ENCODE peak calls at places on chromosomes 11 and 22, in four cellular contexts. One of them, this sample, is unnamed.

GRCh38 chr11:66013762-66014100 is 1.9 kb downstream of the CST6 start:
- DNase-seq in fibroblast of villous mesenchyme: no peak
- DNase-seq in MG63: no peak
- DNase-seq in hippocampal formation: no peak
- DNase-seq in this sample: no peak

GRCh38 chr22:47251911-47252310 is 489.5 kb downstream of the TBC1D22A start:
- DNase-seq in hippocampal formation: no peak
- DNase-seq in MG63: no peak
- DNase-seq in fibroblast of villous mesenchyme: no peak
- DNase-seq in this sample: no peak

GRCh38 chr22:20430101-20430640 is 7.5 kb downstream of the SCARF2 start:
- DNase-seq in fibroblast of villous mesenchyme: no peak
- DNase-seq in hippocampal formation: no peak
- DNase-seq in MG63: no peak
- DNase-seq in this sample: no peak

GRCh38 chr11:8080674-8081590 is at the start of gene TUB:
- DNase-seq in fibroblast of villous mesenchyme: peak
- DNase-seq in hippocampal formation: no peak
- DNase-seq in MG63: peak
- DNase-seq in this sample: no peak

GRCh38 chr11:35308157-35308556 is 111.2 kb downstream of the SLC1A2 start:
- DNase-seq in fibroblast of villous mesenchyme: peak
- DNase-seq in hippocampal formation: no peak
- DNase-seq in MG63: no peak
- DNase-seq in this sample: no peak

GRCh38 chr11:68798221-68798813 is 43.4 kb downstream of the CPT1A start:
- DNase-seq in MG63: no peak
- DNase-seq in fibroblast of villous mesenchyme: peak
- DNase-seq in hippocampal formation: no peak
- DNase-seq in this sample: peak

GRCh38 chr11:92226331-92227232 is 2.0 kb downstream of the FAT3 start:
- DNase-seq in fibroblast of villous mesenchyme: peak
- DNase-seq in hippocampal formation: no peak
- DNase-seq in MG63: no peak
- DNase-seq in this sample: no peak

GRCh38 chr11:1453611-1454386 is 32.8 kb downstream of the MOB2 start:
- DNase-seq in fibroblast of villous mesenchyme: no peak
- DNase-seq in MG63: no peak
- DNase-seq in hippocampal formation: no peak
- DNase-seq in this sample: peak

GRCh38 chr11:2137202-2138071 is 1.8 kb downstream of the IGF2 start:
- DNase-seq in MG63: peak
- DNase-seq in fibroblast of villous mesenchyme: peak
- DNase-seq in hippocampal formation: no peak
- DNase-seq in this sample: no peak

GRCh38 chr11:80285076-80285790 is 844.4 kb upstream of the TENM4 start:
- DNase-seq in MG63: no peak
- DNase-seq in fibroblast of villous mesenchyme: no peak
- DNase-seq in hippocampal formation: no peak
- DNase-seq in this sample: no peak

GRCh38 chr11:2886191-2886894 is 768 bp upstream of the CDKN1C start:
- DNase-seq in MG63: no peak
- DNase-seq in hippocampal formation: no peak
- DNase-seq in fibroblast of villous mesenchyme: peak
- DNase-seq in this sample: peak

GRCh38 chr22:29872145-29872893 is 10.7 kb upstream of the MTMR3 start:
- DNase-seq in fibroblast of villous mesenchyme: no peak
- DNase-seq in hippocampal formation: no peak
- DNase-seq in MG63: no peak
- DNase-seq in this sample: no peak

GRCh38 chr11:80617156-80617555 is 1176.3 kb upstream of the TENM4 start:
- DNase-seq in fibroblast of villous mesenchyme: no peak
- DNase-seq in hippocampal formation: no peak
- DNase-seq in MG63: no peak
- DNase-seq in this sample: no peak

GRCh38 chr11:82174610-82175009 is 559.1 kb downstream of the FAM181B start:
- DNase-seq in hippocampal formation: no peak
- DNase-seq in MG63: no peak
- DNase-seq in fibroblast of villous mesenchyme: no peak
- DNase-seq in this sample: no peak

GRCh38 chr11:46427364-46427763 is 35.8 kb upstream of the CHRM4 start:
- DNase-seq in MG63: no peak
- DNase-seq in hippocampal formation: no peak
- DNase-seq in fibroblast of villous mesenchyme: no peak
- DNase-seq in this sample: no peak

GRCh38 chr11:5674391-5674790 is 10.5 kb downstream of the TRIM5 start:
- DNase-seq in hippocampal formation: no peak
- DNase-seq in MG63: no peak
- DNase-seq in fibroblast of villous mesenchyme: no peak
- DNase-seq in this sample: no peak

GRCh38 chr11:72229925-72230763 is 5.6 kb downstream of the INPPL1 start:
- DNase-seq in MG63: no peak
- DNase-seq in fibroblast of villous mesenchyme: no peak
- DNase-seq in hippocampal formation: no peak
- DNase-seq in this sample: no peak

GRCh38 chr11:10533323-10533722 is 7.7 kb downstream of the RNF141 start:
- DNase-seq in hippocampal formation: no peak
- DNase-seq in fibroblast of villous mesenchyme: no peak
- DNase-seq in MG63: no peak
- DNase-seq in this sample: no peak

GRCh38 chr11:30990625-30991348 is 378.8 kb downstream of the DCDC1 start:
- DNase-seq in hippocampal formation: no peak
- DNase-seq in fibroblast of villous mesenchyme: no peak
- DNase-seq in MG63: no peak
- DNase-seq in this sample: no peak

GRCh38 chr11:120912504-120912903 is 111.4 kb upstream of the TBCEL start:
- DNase-seq in MG63: no peak
- DNase-seq in hippocampal formation: peak
- DNase-seq in fibroblast of villous mesenchyme: peak
- DNase-seq in this sample: peak

GRCh38 chr22:37331811-37332536 is 49.7 kb downstream of the CYTH4 start:
- DNase-seq in fibroblast of villous mesenchyme: no peak
- DNase-seq in hippocampal formation: no peak
- DNase-seq in MG63: no peak
- DNase-seq in this sample: peak

GRCh38 chr11:102306048-102306575 is 11.2 kb upstream of the BIRC3 start:
- DNase-seq in MG63: peak
- DNase-seq in fibroblast of villous mesenchyme: no peak
- DNase-seq in hippocampal formation: peak
- DNase-seq in this sample: no peak

GRCh38 chr11:75184757-75185156 is 33.9 kb downstream of the SLCO2B1 start:
- DNase-seq in MG63: no peak
- DNase-seq in fibroblast of villous mesenchyme: no peak
- DNase-seq in hippocampal formation: no peak
- DNase-seq in this sample: no peak

GRCh38 chr22:46810856-46811786 is 48.7 kb downstream of the TBC1D22A start:
- DNase-seq in hippocampal formation: no peak
- DNase-seq in MG63: no peak
- DNase-seq in fibroblast of villous mesenchyme: no peak
- DNase-seq in this sample: no peak

GRCh38 chr11:69449320-69450063 is 32.0 kb upstream of the LINC01488 start:
- DNase-seq in hippocampal formation: no peak
- DNase-seq in fibroblast of villous mesenchyme: peak
- DNase-seq in MG63: no peak
- DNase-seq in this sample: no peak

GRCh38 chr22:48666620-48667019 is 1161.1 kb downstream of the BRD1 start:
- DNase-seq in MG63: no peak
- DNase-seq in fibroblast of villous mesenchyme: no peak
- DNase-seq in hippocampal formation: no peak
- DNase-seq in this sample: no peak

GRCh38 chr22:44211256-44211945 is 30.7 kb downstream of the PARVG start:
- DNase-seq in MG63: no peak
- DNase-seq in hippocampal formation: no peak
- DNase-seq in fibroblast of villous mesenchyme: no peak
- DNase-seq in this sample: no peak

GRCh38 chr11:72607496-72607895 is 66.7 kb downstream of the PDE2A start:
- DNase-seq in fibroblast of villous mesenchyme: no peak
- DNase-seq in MG63: no peak
- DNase-seq in hippocampal formation: no peak
- DNase-seq in this sample: no peak

GRCh38 chr11:44029507-44029845 is 18.3 kb upstream of the ACCSL start:
- DNase-seq in fibroblast of villous mesenchyme: no peak
- DNase-seq in hippocampal formation: no peak
- DNase-seq in MG63: no peak
- DNase-seq in this sample: no peak

GRCh38 chr11:3723014-3723708 is 52.0 kb upstream of the CHRNA10 start:
- DNase-seq in hippocampal formation: no peak
- DNase-seq in fibroblast of villous mesenchyme: peak
- DNase-seq in MG63: peak
- DNase-seq in this sample: no peak

GRCh38 chr22:20464096-20464614 is 26.5 kb upstream of the SCARF2 start:
- DNase-seq in fibroblast of villous mesenchyme: no peak
- DNase-seq in MG63: no peak
- DNase-seq in hippocampal formation: no peak
- DNase-seq in this sample: peak

GRCh38 chr11:85977751-85978160 is 91.1 kb downstream of the PICALM start:
- DNase-seq in MG63: no peak
- DNase-seq in hippocampal formation: peak
- DNase-seq in fibroblast of villous mesenchyme: peak
- DNase-seq in this sample: no peak

GRCh38 chr22:22935546-22936157 is 48.0 kb downstream of the IGLL5 start:
- DNase-seq in fibroblast of villous mesenchyme: no peak
- DNase-seq in hippocampal formation: no peak
- DNase-seq in MG63: no peak
- DNase-seq in this sample: peak

GRCh38 chr11:128180446-128181089 is 406.8 kb downstream of the ETS1 start:
- DNase-seq in hippocampal formation: no peak
- DNase-seq in MG63: peak
- DNase-seq in fibroblast of villous mesenchyme: peak
- DNase-seq in this sample: no peak

GRCh38 chr11:75428301-75428724 is 4.7 kb downstream of the KLHL35 start:
- DNase-seq in hippocampal formation: peak
- DNase-seq in fibroblast of villous mesenchyme: peak
- DNase-seq in MG63: peak
- DNase-seq in this sample: peak

This sample was measured in OCI-LY7.